ENCODE peak calls at places on chromosomes 16 and 17, in four cellular contexts. One of them, this sample, is unnamed.

GRCh38 chr17:43994272-43995149 is 9.9 kb upstream of the NAGS start:
- DNase-seq in activated T-cell treated with anti-CD3 and anti-CD28 coated beads, Interleukin-2, amount 50 U/mL, for 72 hours: peak; percentile 76
- DNase-seq in AG08395: peak; percentile 78
- DNase-seq in left kidney: peak; percentile 85
- DNase-seq in this sample: peak; percentile 73

GRCh38 chr17:3573246-3574100 is 15.9 kb upstream of the TRPV3 start:
- DNase-seq in activated T-cell treated with anti-CD3 and anti-CD28 coated beads, Interleukin-2, amount 50 U/mL, for 72 hours: no peak
- DNase-seq in AG08395: no peak
- DNase-seq in left kidney: peak; percentile 56
- DNase-seq in this sample: no peak

GRCh38 chr17:27471321-27472269 is 15.3 kb downstream of the KSR1 start:
- DNase-seq in activated T-cell treated with anti-CD3 and anti-CD28 coated beads, Interleukin-2, amount 50 U/mL, for 72 hours: peak; percentile 94
- DNase-seq in AG08395: no peak
- DNase-seq in left kidney: no peak
- DNase-seq in this sample: peak; percentile 33

GRCh38 chr16:57385083-57385482 is 12.8 kb downstream of the CX3CL1 start:
- DNase-seq in activated T-cell treated with anti-CD3 and anti-CD28 coated beads, Interleukin-2, amount 50 U/mL, for 72 hours: no peak
- DNase-seq in AG08395: no peak
- DNase-seq in left kidney: no peak
- DNase-seq in this sample: no peak

GRCh38 chr17:75308732-75309629 is 19.7 kb upstream of the SLC25A19 start:
- DNase-seq in activated T-cell treated with anti-CD3 and anti-CD28 coated beads, Interleukin-2, amount 50 U/mL, for 72 hours: no peak
- DNase-seq in AG08395: no peak
- DNase-seq in left kidney: peak; percentile 26
- DNase-seq in this sample: no peak

GRCh38 chr17:14688134-14688533 is 387.3 kb downstream of the HS3ST3B1 start:
- DNase-seq in activated T-cell treated with anti-CD3 and anti-CD28 coated beads, Interleukin-2, amount 50 U/mL, for 72 hours: no peak
- DNase-seq in AG08395: no peak
- DNase-seq in left kidney: no peak
- DNase-seq in this sample: no peak

GRCh38 chr17:47352848-47353247 is 29.1 kb downstream of the EFCAB13 start:
- DNase-seq in activated T-cell treated with anti-CD3 and anti-CD28 coated beads, Interleukin-2, amount 50 U/mL, for 72 hours: no peak
- DNase-seq in AG08395: no peak
- DNase-seq in left kidney: no peak
- DNase-seq in this sample: no peak

GRCh38 chr17:33335491-33336173 is 42.5 kb upstream of the ASIC2 start:
- DNase-seq in activated T-cell treated with anti-CD3 and anti-CD28 coated beads, Interleukin-2, amount 50 U/mL, for 72 hours: no peak
- DNase-seq in AG08395: no peak
- DNase-seq in left kidney: no peak
- DNase-seq in this sample: no peak

GRCh38 chr16:85554114-85554790 is 58.9 kb upstream of the GSE1 start:
- DNase-seq in activated T-cell treated with anti-CD3 and anti-CD28 coated beads, Interleukin-2, amount 50 U/mL, for 72 hours: peak; percentile 82
- DNase-seq in AG08395: peak; percentile 79
- DNase-seq in left kidney: peak; percentile 84
- DNase-seq in this sample: peak; percentile 92

GRCh38 chr16:72783716-72784320 is 264.1 kb downstream of the ZFHX3 start:
- DNase-seq in activated T-cell treated with anti-CD3 and anti-CD28 coated beads, Interleukin-2, amount 50 U/mL, for 72 hours: no peak
- DNase-seq in AG08395: no peak
- DNase-seq in left kidney: no peak
- DNase-seq in this sample: peak; percentile 20

GRCh38 chr16:615122-615521 is 15.7 kb upstream of the WFIKKN1 start:
- DNase-seq in activated T-cell treated with anti-CD3 and anti-CD28 coated beads, Interleukin-2, amount 50 U/mL, for 72 hours: no peak
- DNase-seq in AG08395: no peak
- DNase-seq in left kidney: peak; percentile 46
- DNase-seq in this sample: no peak

GRCh38 chr16:85753559-85753958 is 2.7 kb upstream of the C16orf74 start:
- DNase-seq in activated T-cell treated with anti-CD3 and anti-CD28 coated beads, Interleukin-2, amount 50 U/mL, for 72 hours: no peak
- DNase-seq in AG08395: no peak
- DNase-seq in left kidney: no peak
- DNase-seq in this sample: no peak